ENCODE peak calls at places on chromosome 13, in five cellular contexts. One of them, this sample, is unnamed.

GRCh38 chr13:60765700-60766411 is 368.8 kb downstream of the TDRD3 start:
- DNase-seq in IMR-90: no peak
- DNase-seq in K562: no peak
- DNase-seq in A549: peak
- DNase-seq in GM12878: no peak
- DNase-seq in this sample: no peak

GRCh38 chr13:48165063-48165462 is 67.9 kb upstream of the ITM2B start:
- DNase-seq in IMR-90: no peak
- DNase-seq in K562: no peak
- DNase-seq in A549: no peak
- DNase-seq in GM12878: no peak
- DNase-seq in this sample: no peak

GRCh38 chr13:88086577-88086976 is 415.4 kb downstream of the SLITRK5 start:
- DNase-seq in IMR-90: peak
- DNase-seq in K562: no peak
- DNase-seq in A549: no peak
- DNase-seq in GM12878: no peak
- DNase-seq in this sample: no peak

GRCh38 chr13:100694722-100695644 is 20.4 kb upstream of the TMTC4 start:
- DNase-seq in IMR-90: peak
- DNase-seq in K562: peak
- DNase-seq in A549: peak
- DNase-seq in GM12878: no peak
- DNase-seq in this sample: peak

GRCh38 chr13:39268398-39268797 is 230.1 kb downstream of the NHLRC3 start:
- DNase-seq in IMR-90: no peak
- DNase-seq in K562: no peak
- DNase-seq in A549: no peak
- DNase-seq in GM12878: no peak
- DNase-seq in this sample: no peak

GRCh38 chr13:110454227-110454859 is 107.2 kb downstream of the RAB20 start:
- DNase-seq in IMR-90: no peak
- DNase-seq in K562: no peak
- DNase-seq in A549: no peak
- DNase-seq in GM12878: no peak
- DNase-seq in this sample: no peak

GRCh38 chr13:36124236-36124822 is 6.9 kb downstream of the DCLK1 start:
- DNase-seq in IMR-90: peak
- DNase-seq in K562: no peak
- DNase-seq in A549: no peak
- DNase-seq in GM12878: no peak
- DNase-seq in this sample: no peak

GRCh38 chr13:105333416-105333815 is 1202.0 kb downstream of the EFNB2 start:
- DNase-seq in IMR-90: peak
- DNase-seq in K562: no peak
- DNase-seq in A549: no peak
- DNase-seq in GM12878: no peak
- DNase-seq in this sample: no peak

GRCh38 chr13:48778551-48779088 is 124.9 kb downstream of the CYSLTR2 start:
- DNase-seq in IMR-90: no peak
- DNase-seq in K562: no peak
- DNase-seq in A549: no peak
- DNase-seq in GM12878: no peak
- DNase-seq in this sample: no peak

GRCh38 chr13:30832845-30833332 is 73.2 kb upstream of the MEDAG start:
- DNase-seq in IMR-90: no peak
- DNase-seq in K562: no peak
- DNase-seq in A549: peak
- DNase-seq in GM12878: no peak
- DNase-seq in this sample: peak

GRCh38 chr13:30047154-30047874 is 196.9 kb upstream of the UBL3 start:
- DNase-seq in IMR-90: peak
- DNase-seq in K562: no peak
- DNase-seq in A549: no peak
- DNase-seq in GM12878: no peak
- DNase-seq in this sample: no peak

GRCh38 chr13:54709546-54709945 is 1680.9 kb downstream of the OLFM4 start:
- DNase-seq in IMR-90: no peak
- DNase-seq in K562: no peak
- DNase-seq in A549: no peak
- DNase-seq in GM12878: no peak
- DNase-seq in this sample: no peak

GRCh38 chr13:113491418-113491883 is 940 bp upstream of the DCUN1D2 start:
- DNase-seq in IMR-90: peak
- DNase-seq in K562: peak
- DNase-seq in A549: peak
- DNase-seq in GM12878: no peak
- DNase-seq in this sample: peak

GRCh38 chr13:64723735-64724134 is 2506.4 kb downstream of the PCDH9 start:
- DNase-seq in IMR-90: peak
- DNase-seq in K562: no peak
- DNase-seq in A549: peak
- DNase-seq in GM12878: no peak
- DNase-seq in this sample: peak
- TF ChIP-seq BHLHE40 in IMR-90: peak
- TF ChIP-seq BHLHE40 in K562: no peak
- TF ChIP-seq BHLHE40 in A549: no peak
- TF ChIP-seq BHLHE40 in GM12878: no peak
- TF ChIP-seq BHLHE40 in this sample: no peak

DNA sequence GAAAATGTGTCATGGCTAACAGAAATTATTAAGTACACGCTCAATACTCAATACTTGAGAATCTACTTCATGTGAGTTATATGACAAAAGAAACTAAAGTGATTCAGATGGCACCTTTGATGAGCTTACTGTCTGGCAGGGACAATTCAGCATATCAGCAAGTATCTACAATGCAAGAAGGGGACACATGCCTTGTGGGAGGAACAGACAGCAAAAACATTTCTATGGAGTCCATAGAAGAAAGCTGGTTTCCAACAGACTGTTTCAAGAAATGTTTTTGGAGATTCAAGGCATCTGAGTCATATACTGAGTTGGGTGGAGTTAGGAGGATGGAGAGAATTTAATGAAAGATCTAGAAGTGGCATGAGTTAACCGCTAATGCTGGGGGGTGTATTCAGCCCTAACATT is 54.7 kb downstream of the MBNL2 start:
- DNase-seq in IMR-90: no peak
- DNase-seq in K562: no peak
- DNase-seq in A549: no peak
- DNase-seq in GM12878: no peak
- DNase-seq in this sample: no peak
- TF ChIP-seq BHLHE40 in IMR-90: no peak
- TF ChIP-seq BHLHE40 in K562: no peak
- TF ChIP-seq BHLHE40 in A549: no peak
- TF ChIP-seq BHLHE40 in GM12878: no peak
- TF ChIP-seq BHLHE40 in this sample: no peak

GRCh38 chr13:24618219-24618955 is 61.8 kb upstream of the ATP12A start:
- DNase-seq in IMR-90: no peak
- DNase-seq in K562: no peak
- DNase-seq in A549: no peak
- DNase-seq in GM12878: peak
- DNase-seq in this sample: no peak
- TF ChIP-seq BHLHE40 in IMR-90: peak
- TF ChIP-seq BHLHE40 in K562: no peak
- TF ChIP-seq BHLHE40 in A549: no peak
- TF ChIP-seq BHLHE40 in GM12878: peak
- TF ChIP-seq BHLHE40 in this sample: no peak

GRCh38 chr13:22176968-22177545 is 506.2 kb downstream of the FGF9 start:
- DNase-seq in IMR-90: peak
- DNase-seq in K562: no peak
- DNase-seq in A549: no peak
- DNase-seq in GM12878: no peak
- DNase-seq in this sample: no peak

GRCh38 chr13:22175815-22176214 is 504.9 kb downstream of the FGF9 start:
- DNase-seq in IMR-90: no peak
- DNase-seq in K562: peak
- DNase-seq in A549: no peak
- DNase-seq in GM12878: no peak
- DNase-seq in this sample: no peak

GRCh38 chr13:22173605-22174004 is 502.7 kb downstream of the FGF9 start:
- DNase-seq in IMR-90: peak
- DNase-seq in K562: no peak
- DNase-seq in A549: peak
- DNase-seq in GM12878: no peak
- DNase-seq in this sample: no peak

GRCh38 chr13:22175211-22175610 is 504.3 kb downstream of the FGF9 start:
- DNase-seq in IMR-90: no peak
- DNase-seq in K562: no peak
- DNase-seq in A549: no peak
- DNase-seq in GM12878: no peak
- DNase-seq in this sample: no peak

DNA sequence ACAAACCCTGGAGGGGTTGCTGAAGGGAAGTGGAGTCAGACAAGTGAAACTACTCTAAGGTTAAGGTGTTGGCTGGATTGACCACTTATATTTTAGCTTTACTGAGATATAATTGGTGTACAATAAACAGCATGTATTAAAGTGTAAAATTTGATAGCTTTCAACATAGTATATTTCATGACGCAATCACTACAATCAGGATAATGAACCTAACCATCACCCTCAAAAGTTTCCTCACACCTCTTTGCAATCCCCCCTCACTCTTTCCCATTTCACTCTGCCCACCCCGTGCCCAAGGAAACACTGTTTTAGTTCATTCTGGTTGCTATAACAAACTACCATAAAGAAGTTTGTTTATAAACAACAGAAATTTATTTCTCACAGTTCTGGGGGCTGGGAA is 508.0 kb downstream of the FGF9 start:
- DNase-seq in IMR-90: no peak
- DNase-seq in K562: no peak
- DNase-seq in A549: no peak
- DNase-seq in GM12878: no peak
- DNase-seq in this sample: no peak
- TF ChIP-seq BHLHE40 in IMR-90: no peak
- TF ChIP-seq BHLHE40 in K562: no peak
- TF ChIP-seq BHLHE40 in A549: no peak
- TF ChIP-seq BHLHE40 in GM12878: no peak
- TF ChIP-seq BHLHE40 in this sample: no peak

GRCh38 chr13:95660981-95661581 is 15.9 kb upstream of the DNAJC3 start:
- DNase-seq in IMR-90: peak
- DNase-seq in K562: peak
- DNase-seq in A549: peak
- DNase-seq in GM12878: no peak
- DNase-seq in this sample: peak
- TF ChIP-seq BHLHE40 in IMR-90: no peak
- TF ChIP-seq BHLHE40 in K562: no peak
- TF ChIP-seq BHLHE40 in A549: no peak
- TF ChIP-seq BHLHE40 in GM12878: no peak
- TF ChIP-seq BHLHE40 in this sample: no peak

This sample was measured in HEK293T.